ENCODE peak calls at places on chromosomes 4 and X, in four cellular contexts. One of them, this sample, is unnamed.
A peak's percentile ranks its signal among the peaks of the same experiment; 100 is the strongest.

GRCh38 chrX:120736989-120737388 is 107.1 kb upstream of the C1GALT1C1 start:
- DNase-seq in GM12878: no peak
- DNase-seq in K562: no peak
- DNase-seq in GM12891: no peak
- DNase-seq in this sample: no peak

GRCh38 chr4:22090655-22091350 is 142.2 kb upstream of the KCNIP4 start:
- DNase-seq in GM12878: no peak
- DNase-seq in GM12891: no peak
- DNase-seq in K562: no peak
- DNase-seq in this sample: no peak

GRCh38 chrX:136674270-136674986 is 26.5 kb downstream of the CD40LG start:
- DNase-seq in GM12891: no peak
- DNase-seq in K562: no peak
- DNase-seq in GM12878: no peak
- DNase-seq in this sample: no peak

GRCh38 chr4:113882668-113883067 is 96.8 kb downstream of the ARSJ start:
- DNase-seq in K562: no peak
- DNase-seq in GM12878: no peak
- DNase-seq in GM12891: no peak
- DNase-seq in this sample: no peak

GRCh38 chr4:66489783-66490452 is 819.6 kb upstream of the EPHA5 start:
- DNase-seq in K562: no peak
- DNase-seq in GM12891: no peak
- DNase-seq in GM12878: no peak
- DNase-seq in this sample: no peak

GRCh38 chrX:96685205-96686099 is 810 bp downstream of the DIAPH2 start:
- DNase-seq in K562: no peak
- DNase-seq in GM12891: no peak
- DNase-seq in GM12878: no peak
- DNase-seq in this sample: peak; percentile 76

GRCh38 chr4:89897867-89898266 is 3.2 kb downstream of the MMRN1 start:
- DNase-seq in K562: no peak
- DNase-seq in GM12878: no peak
- DNase-seq in GM12891: no peak
- DNase-seq in this sample: no peak

GRCh38 chr4:16026155-16026761 is 57.6 kb downstream of the PROM1 start:
- DNase-seq in GM12891: peak; percentile 8
- DNase-seq in K562: peak; percentile 37
- DNase-seq in GM12878: peak; percentile 25
- DNase-seq in this sample: peak; percentile 14

GRCh38 chrX:31132803-31133202 is 61.0 kb upstream of the FTHL17 start:
- DNase-seq in K562: no peak
- DNase-seq in GM12878: no peak
- DNase-seq in GM12891: no peak
- DNase-seq in this sample: no peak

GRCh38 chrX:129566081-129566480 is 26.0 kb downstream of the OCRL start:
- DNase-seq in K562: no peak
- DNase-seq in GM12878: no peak
- DNase-seq in GM12891: no peak
- DNase-seq in this sample: no peak

GRCh38 chrX:96244955-96245354 is 439.7 kb upstream of the DIAPH2 start:
- DNase-seq in GM12891: no peak
- DNase-seq in GM12878: no peak
- DNase-seq in K562: no peak
- DNase-seq in this sample: no peak

GRCh38 chr4:29081230-29081955 is 1638.8 kb upstream of the PCDH7 start:
- DNase-seq in K562: no peak
- DNase-seq in GM12878: no peak
- DNase-seq in GM12891: no peak
- DNase-seq in this sample: no peak

GRCh38 chr4:112318239-112319142 is 21.3 kb downstream of the ALPK1 start:
- DNase-seq in GM12891: no peak
- DNase-seq in K562: no peak
- DNase-seq in GM12878: peak; percentile 70
- DNase-seq in this sample: no peak

GRCh38 chr4:153704522-153704921 is 20.4 kb downstream of the TLR2 start:
- DNase-seq in GM12878: no peak
- DNase-seq in GM12891: no peak
- DNase-seq in K562: no peak
- DNase-seq in this sample: no peak

GRCh38 chr4:23373269-23373668 is 516.6 kb downstream of the PPARGC1A start:
- DNase-seq in GM12878: no peak
- DNase-seq in K562: peak; percentile 16
- DNase-seq in GM12891: no peak
- DNase-seq in this sample: no peak

GRCh38 chr4:150828159-150828558 is 186.9 kb downstream of the LRBA start:
- DNase-seq in GM12878: peak; percentile 77
- DNase-seq in K562: no peak
- DNase-seq in GM12891: no peak
- DNase-seq in this sample: no peak

GRCh38 chr4:3322059-3322550 is 29.3 kb downstream of the RGS12 start:
- DNase-seq in K562: no peak
- DNase-seq in GM12891: no peak
- DNase-seq in GM12878: no peak
- DNase-seq in this sample: no peak

GRCh38 chr4:61795998-61796397 is 595.9 kb downstream of the ADGRL3 start:
- DNase-seq in GM12891: no peak
- DNase-seq in K562: no peak
- DNase-seq in GM12878: no peak
- DNase-seq in this sample: no peak

GRCh38 chr4:96120206-96120605 is 280.3 kb downstream of the PDHA2 start:
- DNase-seq in GM12891: no peak
- DNase-seq in GM12878: no peak
- DNase-seq in K562: no peak
- DNase-seq in this sample: no peak

GRCh38 chr4:24932831-24933230 is 20.0 kb upstream of the CCDC149 start:
- DNase-seq in GM12891: no peak
- DNase-seq in GM12878: no peak
- DNase-seq in K562: no peak
- DNase-seq in this sample: no peak

GRCh38 chrX:129600981-129601424 is 53.8 kb downstream of the APLN start:
- DNase-seq in GM12878: no peak
- DNase-seq in K562: peak; percentile 29
- DNase-seq in GM12891: no peak
- DNase-seq in this sample: peak; percentile 24

GRCh38 chr4:8643986-8644385 is 51.4 kb downstream of the CPZ start:
- DNase-seq in GM12878: no peak
- DNase-seq in GM12891: no peak
- DNase-seq in K562: no peak
- DNase-seq in this sample: no peak

GRCh38 chr4:63620271-63620670 is 789.0 kb downstream of the TECRL start:
- DNase-seq in GM12891: no peak
- DNase-seq in GM12878: no peak
- DNase-seq in K562: no peak
- DNase-seq in this sample: no peak

GRCh38 chr4:23455482-23455881 is 434.4 kb downstream of the PPARGC1A start:
- DNase-seq in K562: no peak
- DNase-seq in GM12891: no peak
- DNase-seq in GM12878: no peak
- DNase-seq in this sample: no peak

GRCh38 chr4:39883645-39884044 is 94.1 kb downstream of the PDS5A start:
- DNase-seq in GM12878: no peak
- DNase-seq in K562: no peak
- DNase-seq in GM12891: no peak
- DNase-seq in this sample: no peak

GRCh38 chr4:168648929-168649328 is 152.1 kb downstream of the PALLD start:
- DNase-seq in GM12891: no peak
- DNase-seq in K562: no peak
- DNase-seq in GM12878: no peak
- DNase-seq in this sample: no peak

GRCh38 chr4:48227662-48228061 is 42.0 kb downstream of the TEC start:
- DNase-seq in K562: no peak
- DNase-seq in GM12878: no peak
- DNase-seq in GM12891: no peak
- DNase-seq in this sample: peak; percentile 43

GRCh38 chr4:76690091-76690905 is 207.6 kb downstream of the SOWAHB start:
- DNase-seq in GM12878: no peak
- DNase-seq in K562: no peak
- DNase-seq in GM12891: no peak
- DNase-seq in this sample: no peak

GRCh38 chr4:145679520-145679919 is 426 bp upstream of the C4orf51 start:
- DNase-seq in K562: no peak
- DNase-seq in GM12878: no peak
- DNase-seq in GM12891: no peak
- DNase-seq in this sample: no peak

GRCh38 chr4:88841635-88842034 is 144.0 kb upstream of the NAP1L5 start:
- DNase-seq in GM12891: no peak
- DNase-seq in GM12878: no peak
- DNase-seq in K562: no peak
- DNase-seq in this sample: no peak

GRCh38 chrX:1401611-1402430 is 9.9 kb upstream of the SLC25A6 start:
- DNase-seq in GM12878: no peak
- DNase-seq in GM12891: no peak
- DNase-seq in K562: no peak
- DNase-seq in this sample: no peak

GRCh38 chr4:25862411-25863346 is at the start of gene SEL1L3:
- DNase-seq in GM12891: peak; percentile 66
- DNase-seq in GM12878: no peak
- DNase-seq in K562: peak; percentile 84
- DNase-seq in this sample: no peak

GRCh38 chr4:76641758-76642157 is 206.7 kb downstream of the SHROOM3 start:
- DNase-seq in GM12878: no peak
- DNase-seq in GM12891: no peak
- DNase-seq in K562: no peak
- DNase-seq in this sample: no peak

GRCh38 chrX:47831788-47832187 is 4.9 kb upstream of the ZNF81 start:
- DNase-seq in K562: peak; percentile 66
- DNase-seq in GM12891: no peak
- DNase-seq in GM12878: no peak
- DNase-seq in this sample: no peak

GRCh38 chr4:1735215-1735614 is 13.9 kb downstream of the TACC3 start:
- DNase-seq in GM12891: no peak
- DNase-seq in GM12878: no peak
- DNase-seq in K562: no peak
- DNase-seq in this sample: no peak

GRCh38 chr4:1737666-1738065 is 16.3 kb downstream of the TACC3 start:
- DNase-seq in K562: no peak
- DNase-seq in GM12878: no peak
- DNase-seq in GM12891: no peak
- DNase-seq in this sample: no peak

GRCh38 chr4:1739358-1739757 is 18.0 kb downstream of the TACC3 start:
- DNase-seq in GM12878: no peak
- DNase-seq in GM12891: no peak
- DNase-seq in K562: no peak
- DNase-seq in this sample: no peak

GRCh38 chr4:1738410-1738809 is 17.1 kb downstream of the TACC3 start:
- DNase-seq in K562: no peak
- DNase-seq in GM12891: no peak
- DNase-seq in GM12878: no peak
- DNase-seq in this sample: no peak

DNA sequence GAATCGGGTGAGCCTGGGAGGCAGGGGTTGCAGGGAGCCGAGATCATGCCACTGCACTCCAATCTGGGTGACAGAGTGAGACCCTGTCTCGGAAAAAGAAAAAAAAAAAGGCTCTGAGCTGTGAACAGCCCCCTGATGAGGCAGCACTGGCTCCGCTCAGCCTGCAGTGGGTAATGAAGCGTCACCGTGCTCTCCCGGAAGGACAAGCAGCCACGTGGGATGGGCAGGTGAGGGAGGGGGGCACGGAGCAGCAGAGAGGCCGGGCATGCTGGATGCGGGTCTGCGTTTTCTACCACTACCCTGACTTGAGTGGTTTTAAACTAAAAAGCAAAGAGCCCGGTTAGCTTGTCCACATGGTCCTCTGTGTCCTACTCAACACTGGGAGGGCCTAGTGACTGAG is 15.5 kb downstream of the TACC3 start:
- DNase-seq in K562: no peak
- DNase-seq in GM12891: no peak
- DNase-seq in GM12878: no peak
- DNase-seq in this sample: no peak
- TF ChIP-seq POLR2AphosphoS5 in K562: no peak
- TF ChIP-seq POLR2AphosphoS5 in GM12891: no peak
- TF ChIP-seq POLR2AphosphoS5 in GM12878: no peak
- TF ChIP-seq POLR2AphosphoS5 in this sample: no peak

GRCh38 chr4:118849867-118850812 is 14.2 kb upstream of the SEC24D start:
- DNase-seq in GM12891: no peak
- DNase-seq in GM12878: no peak
- DNase-seq in K562: no peak
- DNase-seq in this sample: no peak
- TF ChIP-seq SPI1 in GM12891: no peak
- TF ChIP-seq SPI1 in GM12878: no peak
- TF ChIP-seq SPI1 in K562: no peak
- TF ChIP-seq SPI1 in this sample: no peak

DNA sequence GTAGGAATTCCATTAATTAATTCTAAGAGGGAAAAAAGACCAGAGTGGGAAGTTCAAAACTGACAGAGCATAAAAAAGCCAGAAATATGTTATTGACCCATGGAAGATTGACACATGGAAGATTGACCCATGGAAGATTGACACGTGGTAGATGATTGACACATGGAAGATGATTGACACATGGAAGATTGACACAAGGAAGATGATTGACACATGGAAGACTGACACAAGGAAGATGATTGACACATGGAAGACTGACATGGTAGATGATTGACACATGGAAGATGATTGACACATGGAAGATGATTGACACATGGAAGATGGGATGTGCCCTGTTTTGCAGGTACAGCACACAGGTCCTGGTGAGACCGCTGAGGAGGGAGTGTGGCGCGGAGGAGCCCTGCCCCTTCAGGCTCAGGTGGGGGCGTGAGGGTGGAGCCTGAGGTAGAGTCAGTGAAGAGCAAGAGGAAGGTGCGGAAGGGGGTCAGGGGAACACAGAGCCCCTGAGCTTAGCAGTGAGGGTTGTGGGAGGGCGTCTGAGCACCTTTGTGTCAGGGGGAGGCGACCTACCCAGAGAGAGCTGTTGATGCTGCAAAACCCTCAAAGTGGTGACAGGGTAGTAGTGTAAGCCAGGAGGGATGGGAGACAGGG is 15.8 kb upstream of the PDE6B start:
- DNase-seq in GM12878: no peak
- DNase-seq in GM12891: no peak
- DNase-seq in K562: no peak
- DNase-seq in this sample: no peak
- TF ChIP-seq POLR2AphosphoS5 in GM12878: no peak
- TF ChIP-seq POLR2AphosphoS5 in GM12891: no peak
- TF ChIP-seq POLR2AphosphoS5 in K562: peak; percentile 53
- TF ChIP-seq POLR2AphosphoS5 in this sample: no peak

DNA sequence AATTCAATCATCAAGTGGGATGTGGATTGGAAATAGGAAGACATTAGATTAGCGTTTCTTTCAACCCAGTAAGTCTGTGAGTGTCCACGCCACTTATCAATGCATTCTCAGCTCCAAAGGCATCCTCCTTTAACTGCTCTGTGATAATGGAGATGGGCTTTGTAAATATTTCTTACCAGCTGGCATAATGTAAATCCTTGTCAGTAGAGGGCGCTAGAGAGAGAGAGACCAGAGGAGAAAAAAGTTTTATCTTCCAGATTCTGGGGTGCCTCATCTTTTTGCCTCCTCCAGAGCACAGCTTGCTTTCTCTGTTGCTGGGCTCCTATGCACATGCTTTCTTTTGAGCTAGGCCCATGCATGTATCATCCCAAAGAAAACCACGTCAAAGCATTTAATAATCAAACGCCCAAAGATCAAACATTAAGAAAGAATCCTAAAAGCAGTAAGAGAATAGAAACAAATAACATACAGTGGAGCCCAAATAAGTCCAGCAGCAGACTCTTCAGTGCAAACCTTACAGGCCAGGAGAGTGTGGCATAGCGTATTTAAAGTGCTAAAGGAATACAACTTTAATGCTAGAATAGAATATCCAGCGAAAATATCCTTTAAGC is 9.6 kb upstream of the MTMR1 start:
- DNase-seq in GM12878: no peak
- DNase-seq in K562: peak; percentile 40
- DNase-seq in GM12891: no peak
- DNase-seq in this sample: no peak
- TF ChIP-seq SPI1 in GM12878: no peak
- TF ChIP-seq SPI1 in K562: no peak
- TF ChIP-seq SPI1 in GM12891: no peak
- TF ChIP-seq SPI1 in this sample: no peak